ENCODE peak calls at places on chromosomes 6 and 20, in four cellular contexts. One of them, this sample, is unnamed.

GRCh38 chr6:54846243-54846856 is at the start of gene FAM83B:
- DNase-seq in neuronal stem cell: peak
- DNase-seq in H1: peak
- DNase-seq in trophoblast cell: peak
- DNase-seq in this sample: peak

GRCh38 chr6:34560366-34561226 is 4.5 kb upstream of the SPDEF start:
- DNase-seq in neuronal stem cell: no peak
- DNase-seq in H1: no peak
- DNase-seq in trophoblast cell: peak
- DNase-seq in this sample: no peak

GRCh38 chr6:157427969-157428368 is 47.0 kb downstream of the ZDHHC14 start:
- DNase-seq in neuronal stem cell: no peak
- DNase-seq in H1: no peak
- DNase-seq in trophoblast cell: no peak
- DNase-seq in this sample: no peak

GRCh38 chr6:168433898-168434297 is 7.1 kb upstream of the SMOC2 start:
- DNase-seq in neuronal stem cell: no peak
- DNase-seq in H1: no peak
- DNase-seq in trophoblast cell: no peak
- DNase-seq in this sample: no peak

GRCh38 chr20:11499235-11499634 is 418.5 kb upstream of the BTBD3 start:
- DNase-seq in neuronal stem cell: no peak
- DNase-seq in H1: no peak
- DNase-seq in trophoblast cell: peak
- DNase-seq in this sample: no peak

GRCh38 chr20:19943021-19943659 is 74.0 kb upstream of the NAA20 start:
- DNase-seq in neuronal stem cell: no peak
- DNase-seq in H1: no peak
- DNase-seq in trophoblast cell: peak
- DNase-seq in this sample: no peak

GRCh38 chr20:22450540-22450939 is 133.8 kb downstream of the FOXA2 start:
- DNase-seq in neuronal stem cell: no peak
- DNase-seq in H1: no peak
- DNase-seq in trophoblast cell: no peak
- DNase-seq in this sample: no peak

GRCh38 chr20:34639755-34640222 is 37.1 kb downstream of the PIGU start:
- DNase-seq in neuronal stem cell: no peak
- DNase-seq in H1: no peak
- DNase-seq in trophoblast cell: no peak
- DNase-seq in this sample: no peak

GRCh38 chr6:30169658-30170614 is 6.6 kb downstream of the TRIM15 start:
- DNase-seq in neuronal stem cell: peak
- DNase-seq in H1: no peak
- DNase-seq in trophoblast cell: peak
- DNase-seq in this sample: no peak

GRCh38 chr6:47780510-47781356 is 1.1 kb upstream of the OPN5 start:
- DNase-seq in neuronal stem cell: peak
- DNase-seq in H1: peak
- DNase-seq in trophoblast cell: peak
- DNase-seq in this sample: peak

GRCh38 chr20:47360489-47361267 is 4.2 kb upstream of the ZMYND8 start:
- DNase-seq in neuronal stem cell: peak
- DNase-seq in H1: no peak
- DNase-seq in trophoblast cell: peak
- DNase-seq in this sample: peak

GRCh38 chr20:47358672-47359532 is 2.4 kb upstream of the ZMYND8 start:
- DNase-seq in neuronal stem cell: no peak
- DNase-seq in H1: no peak
- DNase-seq in trophoblast cell: peak
- DNase-seq in this sample: peak

GRCh38 chr20:47361268-47361665 is 4.8 kb upstream of the ZMYND8 start:
- DNase-seq in neuronal stem cell: no peak
- DNase-seq in H1: no peak
- DNase-seq in trophoblast cell: no peak
- DNase-seq in this sample: no peak

GRCh38 chr20:47359533-47360206 is 3.2 kb upstream of the ZMYND8 start:
- DNase-seq in neuronal stem cell: no peak
- DNase-seq in H1: no peak
- DNase-seq in trophoblast cell: no peak
- DNase-seq in this sample: no peak

DNA sequence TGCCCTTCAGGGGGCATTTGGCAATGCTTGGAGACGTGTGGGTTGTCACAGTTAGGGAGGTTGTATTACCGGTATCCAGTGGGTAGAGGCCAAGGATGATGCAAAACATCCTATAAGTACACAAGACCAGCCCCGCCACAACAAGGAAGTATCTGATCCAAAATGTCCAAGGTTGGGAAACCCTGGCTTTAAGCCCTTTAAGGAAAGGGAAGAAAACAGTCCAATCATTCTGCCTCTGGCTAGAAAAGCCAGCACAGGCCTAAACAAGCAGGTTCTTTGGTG is 3.6 kb upstream of the ZMYND8 start:
- DNase-seq in neuronal stem cell: no peak
- DNase-seq in H1: no peak
- DNase-seq in trophoblast cell: peak
- DNase-seq in this sample: no peak
- H2BK12ac ChIP-seq in neuronal stem cell: no peak
- H2BK12ac ChIP-seq in H1: peak
- H2BK12ac ChIP-seq in trophoblast cell: peak
- H2BK12ac ChIP-seq in this sample: no peak

GRCh38 chr6:28922841-28923317 is 906 bp downstream of the TRIM27 start:
- DNase-seq in neuronal stem cell: no peak
- DNase-seq in H1: no peak
- DNase-seq in trophoblast cell: peak
- DNase-seq in this sample: no peak

GRCh38 chr6:28927856-28928255 is 4.1 kb upstream of the TRIM27 start:
- DNase-seq in neuronal stem cell: no peak
- DNase-seq in H1: no peak
- DNase-seq in trophoblast cell: no peak
- DNase-seq in this sample: no peak

GRCh38 chr6:28920281-28920680 is 3.5 kb downstream of the TRIM27 start:
- DNase-seq in neuronal stem cell: no peak
- DNase-seq in H1: no peak
- DNase-seq in trophoblast cell: no peak
- DNase-seq in this sample: no peak

GRCh38 chr6:28922004-28922840 is 1.6 kb downstream of the TRIM27 start:
- DNase-seq in neuronal stem cell: no peak
- DNase-seq in H1: no peak
- DNase-seq in trophoblast cell: peak
- DNase-seq in this sample: no peak

GRCh38 chr6:28923318-28924102 is at the start of gene TRIM27:
- DNase-seq in neuronal stem cell: peak
- DNase-seq in H1: peak
- DNase-seq in trophoblast cell: peak
- DNase-seq in this sample: peak
- H2BK12ac ChIP-seq in neuronal stem cell: no peak
- H2BK12ac ChIP-seq in H1: peak
- H2BK12ac ChIP-seq in trophoblast cell: no peak
- H2BK12ac ChIP-seq in this sample: no peak

DNA sequence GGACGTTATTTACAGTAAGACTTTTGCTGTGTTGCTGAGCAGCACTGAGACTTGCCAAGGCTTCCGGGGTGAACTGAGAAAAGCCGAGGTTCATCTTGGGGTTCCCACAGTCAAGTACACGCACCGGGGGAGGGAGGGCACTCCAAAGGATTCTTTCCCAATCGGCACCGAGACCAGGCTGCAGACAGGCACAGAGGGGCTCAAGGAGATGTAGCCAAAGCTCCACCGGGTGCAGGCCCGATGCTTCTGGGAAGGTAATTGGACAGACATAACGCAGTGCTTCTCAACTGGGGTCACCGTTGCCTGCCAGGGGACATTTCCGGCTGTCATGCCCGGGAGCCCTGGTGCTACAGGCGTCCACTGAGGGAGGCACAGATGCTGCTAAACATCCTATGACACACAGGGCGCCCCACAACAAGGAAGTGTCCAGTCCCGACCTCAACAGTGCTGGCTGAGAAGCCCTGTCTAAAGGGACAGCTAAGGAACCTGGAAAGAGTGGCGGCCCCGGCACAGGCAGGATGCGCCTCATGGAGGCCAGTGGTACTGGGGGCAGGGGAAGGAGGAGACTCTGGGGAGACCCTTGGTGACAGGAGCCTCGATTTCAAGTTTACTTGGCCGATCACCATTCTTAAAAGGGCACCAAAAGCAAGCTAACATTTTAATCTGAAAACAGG is 92.9 kb downstream of the RAMACL start:
- DNase-seq in neuronal stem cell: no peak
- DNase-seq in H1: no peak
- DNase-seq in trophoblast cell: no peak
- DNase-seq in this sample: no peak
- H2BK12ac ChIP-seq in neuronal stem cell: no peak
- H2BK12ac ChIP-seq in H1: no peak
- H2BK12ac ChIP-seq in trophoblast cell: no peak
- H2BK12ac ChIP-seq in this sample: no peak

DNA sequence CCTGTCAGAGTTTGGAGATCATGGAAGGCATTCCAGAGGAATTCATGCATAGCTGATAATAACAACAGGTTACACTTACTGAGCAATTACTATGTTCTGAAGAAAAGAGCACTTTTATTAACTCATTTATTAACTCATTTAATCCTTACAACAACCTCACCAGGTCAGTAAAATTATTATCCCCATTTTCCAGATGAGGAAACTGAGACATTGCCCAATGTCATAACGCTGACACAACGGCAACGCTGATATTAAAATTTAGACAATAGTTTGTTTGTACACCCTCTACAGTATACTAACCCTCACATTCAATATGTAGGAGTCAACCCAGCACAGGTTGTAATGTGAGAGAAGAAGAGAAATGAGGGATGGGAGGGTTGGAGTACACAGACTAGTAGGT is 105.0 kb downstream of the RNGTT start:
- DNase-seq in neuronal stem cell: no peak
- DNase-seq in H1: no peak
- DNase-seq in trophoblast cell: no peak
- DNase-seq in this sample: no peak
- H2BK12ac ChIP-seq in neuronal stem cell: no peak
- H2BK12ac ChIP-seq in H1: no peak
- H2BK12ac ChIP-seq in trophoblast cell: no peak
- H2BK12ac ChIP-seq in this sample: no peak

GRCh38 chr20:31605031-31605901 is at the start of gene ID1:
- DNase-seq in neuronal stem cell: peak
- DNase-seq in H1: peak
- DNase-seq in trophoblast cell: peak
- DNase-seq in this sample: peak
- H2BK12ac ChIP-seq in neuronal stem cell: peak
- H2BK12ac ChIP-seq in H1: peak
- H2BK12ac ChIP-seq in trophoblast cell: peak
- H2BK12ac ChIP-seq in this sample: no peak

GRCh38 chr6:11772109-11772830 is 6.3 kb downstream of the ADTRP start:
- DNase-seq in neuronal stem cell: no peak
- DNase-seq in H1: no peak
- DNase-seq in trophoblast cell: peak
- DNase-seq in this sample: no peak

GRCh38 chr6:11770546-11771466 is 7.8 kb downstream of the ADTRP start:
- DNase-seq in neuronal stem cell: no peak
- DNase-seq in H1: no peak
- DNase-seq in trophoblast cell: peak
- DNase-seq in this sample: peak

GRCh38 chr6:11773013-11773412 is 5.6 kb downstream of the ADTRP start:
- DNase-seq in neuronal stem cell: no peak
- DNase-seq in H1: no peak
- DNase-seq in trophoblast cell: no peak
- DNase-seq in this sample: no peak

GRCh38 chr6:11769816-11770545 is 8.6 kb downstream of the ADTRP start:
- DNase-seq in neuronal stem cell: no peak
- DNase-seq in H1: no peak
- DNase-seq in trophoblast cell: peak
- DNase-seq in this sample: peak

GRCh38 chr6:11771473-11772048 is 7.0 kb downstream of the ADTRP start:
- DNase-seq in neuronal stem cell: no peak
- DNase-seq in H1: no peak
- DNase-seq in trophoblast cell: no peak
- DNase-seq in this sample: no peak
- H2BK12ac ChIP-seq in neuronal stem cell: peak
- H2BK12ac ChIP-seq in H1: peak
- H2BK12ac ChIP-seq in trophoblast cell: peak
- H2BK12ac ChIP-seq in this sample: no peak

DNA sequence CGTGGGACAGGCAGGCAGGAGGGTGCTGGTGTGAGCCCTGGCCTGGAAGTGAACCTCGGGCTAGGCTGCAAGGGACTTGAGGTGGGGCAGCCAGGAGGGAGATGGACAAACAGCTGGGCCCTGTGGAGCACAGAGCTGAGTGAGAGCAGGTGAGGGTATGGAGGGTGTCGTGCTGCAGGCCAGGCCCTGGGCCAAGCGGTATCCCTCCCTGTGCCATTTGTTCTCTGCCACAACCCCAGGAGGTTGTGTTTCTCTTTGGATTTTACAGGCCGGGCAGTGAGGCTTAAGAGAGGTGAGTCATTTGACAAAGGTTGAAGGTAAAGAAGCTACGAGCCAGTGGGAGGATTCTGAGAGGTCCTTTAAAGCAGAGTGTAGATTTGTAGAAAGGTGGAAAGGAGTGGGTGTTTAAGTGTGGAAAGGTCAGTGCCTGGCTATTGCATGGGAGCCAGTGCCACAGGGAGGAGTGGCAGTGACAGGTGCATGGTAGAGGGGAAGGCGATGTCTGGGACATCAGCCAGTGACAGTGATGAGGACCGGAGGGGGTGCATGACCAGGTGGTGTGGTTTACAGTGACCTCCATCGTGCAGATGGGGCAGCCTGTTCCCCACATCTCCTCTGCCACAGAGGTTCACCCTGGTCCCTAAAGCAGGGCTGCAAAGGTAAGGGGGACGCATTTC is 39.8 kb downstream of the GMPR start:
- DNase-seq in neuronal stem cell: no peak
- DNase-seq in H1: no peak
- DNase-seq in trophoblast cell: no peak
- DNase-seq in this sample: no peak
- H2BK12ac ChIP-seq in neuronal stem cell: peak
- H2BK12ac ChIP-seq in H1: peak
- H2BK12ac ChIP-seq in trophoblast cell: peak
- H2BK12ac ChIP-seq in this sample: no peak

DNA sequence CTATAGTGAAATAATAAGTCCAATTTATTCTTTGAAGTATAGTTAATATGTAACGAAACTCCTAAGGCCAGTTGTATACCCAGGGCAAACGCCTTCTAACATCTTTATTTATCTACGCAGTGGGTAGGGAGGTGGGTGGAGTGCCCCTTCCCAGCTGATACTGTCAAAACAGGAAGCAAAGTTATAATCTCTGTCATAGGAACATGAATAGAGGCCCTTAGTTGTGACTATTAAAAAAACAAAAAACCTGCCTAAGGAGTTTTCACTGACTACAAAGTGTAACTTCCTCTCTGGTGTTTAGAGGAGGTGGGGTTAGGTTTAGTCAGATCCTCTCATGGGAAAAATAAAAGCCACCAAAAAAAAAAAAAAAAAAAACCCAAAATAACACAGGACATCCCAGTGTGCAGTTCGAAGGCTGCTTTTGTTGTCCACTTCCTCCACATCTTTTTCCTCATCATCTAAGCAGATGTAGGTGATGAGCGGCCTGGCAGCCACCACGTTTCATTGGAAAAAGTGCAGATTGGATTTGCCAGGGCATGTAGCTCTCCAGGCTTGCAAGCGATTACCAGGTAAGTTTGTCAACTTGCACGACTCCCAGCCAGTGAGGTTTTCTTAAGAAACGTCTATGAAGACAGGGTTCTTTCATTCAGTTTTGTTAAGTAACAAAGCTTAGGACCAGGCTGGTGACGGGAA is 58.7 kb downstream of the UTRN start:
- DNase-seq in neuronal stem cell: no peak
- DNase-seq in H1: no peak
- DNase-seq in trophoblast cell: peak
- DNase-seq in this sample: no peak
- H2BK12ac ChIP-seq in neuronal stem cell: no peak
- H2BK12ac ChIP-seq in H1: no peak
- H2BK12ac ChIP-seq in trophoblast cell: no peak
- H2BK12ac ChIP-seq in this sample: no peak